ENCODE peak calls at places on chromosomes 16 and 17, in ten cellular contexts. One of them, this sample, is unnamed.
A peak's percentile ranks its signal among the peaks of the same experiment; 100 is the strongest.

GRCh38 chr16:58511933-58512815 is 3.1 kb upstream of the SETD6 start:
- DNase-seq in Caki2: peak; percentile 33
- DNase-seq in HEK293T: peak; percentile 71
- DNase-seq in NCI-H460: peak; percentile 77
- DNase-seq in retinal pigment epithelial cell: no peak
- DNase-seq in stimulated activated CD4-positive, alpha-beta T cell treated with anti-CD3 and anti-CD28 coated beads, Interleukin-15, amount 100 ng/mL, for 24 hours: peak; percentile 92
- DNase-seq in GM23248: peak; percentile 72
- DNase-seq in neuronal stem cell: no peak
- DNase-seq in CD8-positive, alpha-beta T cell: peak; percentile 80
- DNase-seq in nephron progenitor cell: peak; percentile 87
- DNase-seq in this sample: no peak

GRCh38 chr17:21003007-21003621 is 39.7 kb downstream of the USP22 start:
- DNase-seq in NCI-H460: no peak
- DNase-seq in stimulated activated CD4-positive, alpha-beta T cell treated with anti-CD3 and anti-CD28 coated beads, Interleukin-15, amount 100 ng/mL, for 24 hours: no peak
- DNase-seq in Caki2: no peak
- DNase-seq in HEK293T: no peak
- DNase-seq in GM23248: no peak
- DNase-seq in CD8-positive, alpha-beta T cell: no peak
- DNase-seq in neuronal stem cell: no peak
- DNase-seq in retinal pigment epithelial cell: no peak
- DNase-seq in nephron progenitor cell: no peak
- DNase-seq in this sample: no peak

GRCh38 chr16:30077656-30078055 is 1.9 kb downstream of the PPP4C start:
- DNase-seq in NCI-H460: no peak
- DNase-seq in Caki2: no peak
- DNase-seq in retinal pigment epithelial cell: no peak
- DNase-seq in HEK293T: no peak
- DNase-seq in nephron progenitor cell: no peak
- DNase-seq in GM23248: peak; percentile 78
- DNase-seq in stimulated activated CD4-positive, alpha-beta T cell treated with anti-CD3 and anti-CD28 coated beads, Interleukin-15, amount 100 ng/mL, for 24 hours: no peak
- DNase-seq in CD8-positive, alpha-beta T cell: no peak
- DNase-seq in neuronal stem cell: no peak
- DNase-seq in this sample: no peak

GRCh38 chr17:34391241-34391640 is 28.2 kb upstream of the CCL1 start:
- DNase-seq in Caki2: no peak
- DNase-seq in NCI-H460: no peak
- DNase-seq in neuronal stem cell: no peak
- DNase-seq in nephron progenitor cell: no peak
- DNase-seq in stimulated activated CD4-positive, alpha-beta T cell treated with anti-CD3 and anti-CD28 coated beads, Interleukin-15, amount 100 ng/mL, for 24 hours: no peak
- DNase-seq in GM23248: no peak
- DNase-seq in HEK293T: no peak
- DNase-seq in retinal pigment epithelial cell: no peak
- DNase-seq in CD8-positive, alpha-beta T cell: no peak
- DNase-seq in this sample: no peak

GRCh38 chr16:14232106-14232890 is 161.2 kb downstream of the MRTFB start:
- DNase-seq in nephron progenitor cell: peak; percentile 13
- DNase-seq in stimulated activated CD4-positive, alpha-beta T cell treated with anti-CD3 and anti-CD28 coated beads, Interleukin-15, amount 100 ng/mL, for 24 hours: no peak
- DNase-seq in retinal pigment epithelial cell: no peak
- DNase-seq in HEK293T: no peak
- DNase-seq in NCI-H460: no peak
- DNase-seq in Caki2: no peak
- DNase-seq in CD8-positive, alpha-beta T cell: no peak
- DNase-seq in GM23248: no peak
- DNase-seq in neuronal stem cell: no peak
- DNase-seq in this sample: no peak

GRCh38 chr17:42982266-42982665 is 1.9 kb downstream of the RUNDC1 start:
- DNase-seq in retinal pigment epithelial cell: no peak
- DNase-seq in CD8-positive, alpha-beta T cell: no peak
- DNase-seq in nephron progenitor cell: no peak
- DNase-seq in stimulated activated CD4-positive, alpha-beta T cell treated with anti-CD3 and anti-CD28 coated beads, Interleukin-15, amount 100 ng/mL, for 24 hours: no peak
- DNase-seq in GM23248: no peak
- DNase-seq in NCI-H460: no peak
- DNase-seq in Caki2: no peak
- DNase-seq in neuronal stem cell: no peak
- DNase-seq in HEK293T: no peak
- DNase-seq in this sample: no peak

GRCh38 chr17:9971991-9972390 is 66.9 kb upstream of the RCVRN start:
- DNase-seq in GM23248: peak; percentile 71
- DNase-seq in Caki2: no peak
- DNase-seq in HEK293T: peak; percentile 26
- DNase-seq in NCI-H460: peak; percentile 23
- DNase-seq in retinal pigment epithelial cell: peak; percentile 76
- DNase-seq in stimulated activated CD4-positive, alpha-beta T cell treated with anti-CD3 and anti-CD28 coated beads, Interleukin-15, amount 100 ng/mL, for 24 hours: no peak
- DNase-seq in neuronal stem cell: no peak
- DNase-seq in nephron progenitor cell: no peak
- DNase-seq in CD8-positive, alpha-beta T cell: no peak
- DNase-seq in this sample: peak; percentile 45

GRCh38 chr16:72812651-72813050 is 235.3 kb downstream of the ZFHX3 start:
- DNase-seq in retinal pigment epithelial cell: no peak
- DNase-seq in GM23248: no peak
- DNase-seq in CD8-positive, alpha-beta T cell: no peak
- DNase-seq in stimulated activated CD4-positive, alpha-beta T cell treated with anti-CD3 and anti-CD28 coated beads, Interleukin-15, amount 100 ng/mL, for 24 hours: no peak
- DNase-seq in NCI-H460: no peak
- DNase-seq in nephron progenitor cell: no peak
- DNase-seq in HEK293T: no peak
- DNase-seq in Caki2: no peak
- DNase-seq in neuronal stem cell: no peak
- DNase-seq in this sample: no peak

GRCh38 chr17:36814958-36815357 is 122.3 kb upstream of the LHX1 start:
- DNase-seq in retinal pigment epithelial cell: no peak
- DNase-seq in CD8-positive, alpha-beta T cell: no peak
- DNase-seq in HEK293T: no peak
- DNase-seq in stimulated activated CD4-positive, alpha-beta T cell treated with anti-CD3 and anti-CD28 coated beads, Interleukin-15, amount 100 ng/mL, for 24 hours: no peak
- DNase-seq in Caki2: no peak
- DNase-seq in neuronal stem cell: no peak
- DNase-seq in nephron progenitor cell: no peak
- DNase-seq in GM23248: no peak
- DNase-seq in NCI-H460: no peak
- DNase-seq in this sample: no peak

GRCh38 chr17:2090210-2090641 is 35.3 kb downstream of the HIC1 start:
- DNase-seq in retinal pigment epithelial cell: no peak
- DNase-seq in nephron progenitor cell: no peak
- DNase-seq in Caki2: no peak
- DNase-seq in CD8-positive, alpha-beta T cell: no peak
- DNase-seq in HEK293T: no peak
- DNase-seq in stimulated activated CD4-positive, alpha-beta T cell treated with anti-CD3 and anti-CD28 coated beads, Interleukin-15, amount 100 ng/mL, for 24 hours: peak; percentile 47
- DNase-seq in NCI-H460: no peak
- DNase-seq in neuronal stem cell: no peak
- DNase-seq in GM23248: no peak
- DNase-seq in this sample: no peak

GRCh38 chr16:24673155-24673554 is 56.3 kb upstream of the TNRC6A start:
- DNase-seq in HEK293T: no peak
- DNase-seq in CD8-positive, alpha-beta T cell: no peak
- DNase-seq in nephron progenitor cell: no peak
- DNase-seq in NCI-H460: no peak
- DNase-seq in GM23248: no peak
- DNase-seq in Caki2: no peak
- DNase-seq in stimulated activated CD4-positive, alpha-beta T cell treated with anti-CD3 and anti-CD28 coated beads, Interleukin-15, amount 100 ng/mL, for 24 hours: no peak
- DNase-seq in retinal pigment epithelial cell: no peak
- DNase-seq in neuronal stem cell: no peak
- DNase-seq in this sample: no peak

GRCh38 chr16:67593701-67594100 is 31.4 kb downstream of the CTCF start:
- DNase-seq in Caki2: no peak
- DNase-seq in nephron progenitor cell: no peak
- DNase-seq in stimulated activated CD4-positive, alpha-beta T cell treated with anti-CD3 and anti-CD28 coated beads, Interleukin-15, amount 100 ng/mL, for 24 hours: no peak
- DNase-seq in GM23248: no peak
- DNase-seq in NCI-H460: no peak
- DNase-seq in retinal pigment epithelial cell: no peak
- DNase-seq in CD8-positive, alpha-beta T cell: no peak
- DNase-seq in neuronal stem cell: no peak
- DNase-seq in HEK293T: no peak
- DNase-seq in this sample: no peak

GRCh38 chr16:72380283-72380682 is 208.3 kb upstream of the PMFBP1 start:
- DNase-seq in GM23248: no peak
- DNase-seq in retinal pigment epithelial cell: peak; percentile 88
- DNase-seq in NCI-H460: no peak
- DNase-seq in Caki2: peak; percentile 33
- DNase-seq in nephron progenitor cell: no peak
- DNase-seq in HEK293T: no peak
- DNase-seq in stimulated activated CD4-positive, alpha-beta T cell treated with anti-CD3 and anti-CD28 coated beads, Interleukin-15, amount 100 ng/mL, for 24 hours: no peak
- DNase-seq in neuronal stem cell: no peak
- DNase-seq in CD8-positive, alpha-beta T cell: no peak
- DNase-seq in this sample: no peak

GRCh38 chr16:104828-105374 is 26.9 kb downstream of the MPG start:
- DNase-seq in NCI-H460: no peak
- DNase-seq in stimulated activated CD4-positive, alpha-beta T cell treated with anti-CD3 and anti-CD28 coated beads, Interleukin-15, amount 100 ng/mL, for 24 hours: no peak
- DNase-seq in GM23248: no peak
- DNase-seq in retinal pigment epithelial cell: no peak
- DNase-seq in nephron progenitor cell: no peak
- DNase-seq in HEK293T: no peak
- DNase-seq in neuronal stem cell: no peak
- DNase-seq in CD8-positive, alpha-beta T cell: no peak
- DNase-seq in Caki2: no peak
- DNase-seq in this sample: no peak

GRCh38 chr17:80720624-80721577 is 176.3 kb downstream of the RPTOR start:
- DNase-seq in NCI-H460: peak; percentile 76
- DNase-seq in nephron progenitor cell: peak; percentile 21
- DNase-seq in retinal pigment epithelial cell: peak; percentile 13
- DNase-seq in Caki2: peak; percentile 83
- DNase-seq in neuronal stem cell: no peak
- DNase-seq in GM23248: peak; percentile 74
- DNase-seq in stimulated activated CD4-positive, alpha-beta T cell treated with anti-CD3 and anti-CD28 coated beads, Interleukin-15, amount 100 ng/mL, for 24 hours: peak; percentile 77
- DNase-seq in CD8-positive, alpha-beta T cell: peak; percentile 48
- DNase-seq in HEK293T: no peak
- DNase-seq in this sample: no peak

GRCh38 chr16:73033271-73033998 is 14.5 kb downstream of the ZFHX3 start:
- DNase-seq in CD8-positive, alpha-beta T cell: no peak
- DNase-seq in stimulated activated CD4-positive, alpha-beta T cell treated with anti-CD3 and anti-CD28 coated beads, Interleukin-15, amount 100 ng/mL, for 24 hours: no peak
- DNase-seq in neuronal stem cell: no peak
- DNase-seq in retinal pigment epithelial cell: no peak
- DNase-seq in GM23248: no peak
- DNase-seq in nephron progenitor cell: peak; percentile 71
- DNase-seq in HEK293T: no peak
- DNase-seq in NCI-H460: no peak
- DNase-seq in Caki2: no peak
- DNase-seq in this sample: no peak

GRCh38 chr17:43341705-43342600 is 56.8 kb upstream of the ARL4D start:
- DNase-seq in nephron progenitor cell: no peak
- DNase-seq in retinal pigment epithelial cell: no peak
- DNase-seq in neuronal stem cell: no peak
- DNase-seq in NCI-H460: no peak
- DNase-seq in CD8-positive, alpha-beta T cell: no peak
- DNase-seq in GM23248: peak; percentile 69
- DNase-seq in HEK293T: no peak
- DNase-seq in stimulated activated CD4-positive, alpha-beta T cell treated with anti-CD3 and anti-CD28 coated beads, Interleukin-15, amount 100 ng/mL, for 24 hours: peak; percentile 44
- DNase-seq in Caki2: no peak
- DNase-seq in this sample: no peak

This sample was measured in HFF-Myc.